ENCODE peak calls at places on chromosomes 13 and 19, in four cellular contexts. R, P, H and C are unnamed samples.

GRCh38 chr19:45601524-45602522 is at the start of gene GPR4:
- DNase-seq in R (peak; percentile 23), P (no peak), H (no peak), C (no peak)

GRCh38 chr19:4695224-4695731 is 25.1 kb upstream of the MYDGF start:
- DNase-seq in R (no peak), P (no peak), H (no peak), C (peak; percentile 82)

GRCh38 chr19:29542776-29543175 is 17.0 kb downstream of the VSTM2B start:
- DNase-seq in R (no peak), P (peak; percentile 33), H (no peak), C (no peak)

GRCh38 chr19:1324792-1325567 is 39.3 kb downstream of the EFNA2 start:
- DNase-seq in R (peak; percentile 91), P (peak; percentile 89), H (peak; percentile 46), C (peak; percentile 76)

GRCh38 chr13:83503424-83503823 is 378.9 kb downstream of the SLITRK1 start:
- DNase-seq in R (peak; percentile 27), P (no peak), H (no peak), C (peak; percentile 68)

GRCh38 chr19:9032136-9032626 is 22.0 kb upstream of the MUC16 start:
- DNase-seq in R (no peak), P (no peak), H (no peak), C (no peak)

GRCh38 chr19:1172353-1173159 is 1.5 kb downstream of the SBNO2 start:
- DNase-seq in R (peak; percentile 70), P (peak; percentile 87), H (no peak), C (peak; percentile 70)

GRCh38 chr13:113545455-113545930 is 39.1 kb upstream of the TFDP1 start:
- DNase-seq in R (peak; percentile 48), P (peak; percentile 55), H (no peak), C (peak; percentile 21)

GRCh38 chr19:57434386-57435061 is 601 bp upstream of the ZNF749 start:
- DNase-seq in R (no peak), P (no peak), H (peak; percentile 2), C (no peak)

GRCh38 chr19:51550848-51551672 is 19.6 kb upstream of the SIGLEC6 start:
- DNase-seq in R (no peak), P (no peak), H (no peak), C (no peak)

GRCh38 chr19:38831142-38831605 is 420 bp downstream of the ECH1 start:
- DNase-seq in R (peak; percentile 95), P (peak; percentile 88), H (peak; percentile 50), C (peak; percentile 91)

GRCh38 chr13:33868343-33868994 is 50.5 kb downstream of the RFC3 start:
- DNase-seq in R (no peak), P (no peak), H (no peak), C (no peak)

GRCh38 chr19:6767081-6767356 is 216 bp downstream of the SH2D3A start:
- DNase-seq in R (no peak), P (no peak), H (no peak), C (no peak)

GRCh38 chr13:114161644-114162532 is 17.2 kb upstream of the CFAP97D2 start:
- DNase-seq in R (no peak), P (no peak), H (no peak), C (peak; percentile 38)

GRCh38 chr13:85521586-85521985 is 277.6 kb downstream of the SLITRK6 start:
- DNase-seq in R (no peak), P (no peak), H (no peak), C (no peak)

GRCh38 chr19:51131780-51132680 is 7.3 kb downstream of the SIGLEC9 start:
- DNase-seq in R (no peak), P (no peak), H (no peak), C (peak; percentile 58)

GRCh38 chr19:19372656-19373416 is 32.6 kb upstream of the GATAD2A start:
- DNase-seq in R (no peak), P (no peak), H (peak; percentile 59), C (peak; percentile 60)

GRCh38 chr19:58558066-58558622 is at the start of gene UBE2M:
- DNase-seq in R (no peak), P (peak; percentile 89), H (no peak), C (no peak)

GRCh38 chr13:46662690-46663089 is 109.7 kb downstream of the LRCH1 start:
- DNase-seq in R (no peak), P (no peak), H (no peak), C (no peak)

GRCh38 chr13:18739310-18739709 is 442.3 kb downstream of the TUBA3C start:
- DNase-seq in R (no peak), P (no peak), H (no peak), C (no peak)

GRCh38 chr13:43698743-43699142 is 88.0 kb downstream of the ENOX1 start:
- DNase-seq in R (peak; percentile 11), P (no peak), H (no peak), C (peak; percentile 43)

GRCh38 chr13:104773775-104774174 is 1707.6 kb upstream of the SLC10A2 start:
- DNase-seq in R (peak; percentile 86), P (no peak), H (no peak), C (peak; percentile 69)

GRCh38 chr19:48780684-48781391 is 25.5 kb downstream of the FGF21 start:
- DNase-seq in R (no peak), P (no peak), H (no peak), C (peak; percentile 33)

GRCh38 chr19:3403489-3404323 is 37.3 kb downstream of the NFIC start:
- DNase-seq in R (peak; percentile 97), P (peak; percentile 97), H (no peak), C (peak; percentile 95)

GRCh38 chr19:42965204-42965603 is 28.2 kb upstream of the PSG7 start:
- DNase-seq in R (peak; percentile 54), P (no peak), H (no peak), C (peak; percentile 32)

GRCh38 chr13:45280751-45281634 is 60.0 kb downstream of the TPT1 start:
- DNase-seq in R (peak; percentile 94), P (peak; percentile 83), H (peak; percentile 61), C (peak; percentile 81)

GRCh38 chr13:111043575-111043982 is 71.5 kb upstream of the ARHGEF7 start:
- DNase-seq in R (peak; percentile 33), P (peak; percentile 73), H (no peak), C (peak; percentile 83)

GRCh38 chr13:109844396-109844795 is 58.0 kb upstream of the IRS2 start:
- DNase-seq in R (peak; percentile 82), P (no peak), H (no peak), C (peak; percentile 32)

GRCh38 chr19:4267901-4268815 is 10.9 kb upstream of the SHD start:
- DNase-seq in R (no peak), P (no peak), H (no peak), C (no peak)